ENCODE peak calls at places on chromosomes 5 and 9, in four cellular contexts. S, M, D and Z are unnamed samples.

GRCh38 chr9:92266486-92266885 is 27.0 kb downstream of the IARS1 start:
- DNase-seq in M (no peak), D (no peak), S (no peak), Z (no peak)

GRCh38 chr5:172739385-172739784 is 31.6 kb downstream of the DUSP1 start:
- DNase-seq in S (no peak), D (no peak), M (no peak), Z (no peak)

GRCh38 chr5:10932426-10932825 is 171.4 kb upstream of the DAP start:
- DNase-seq in D (no peak), S (no peak), M (no peak), Z (peak)

GRCh38 chr5:1056611-1057484 is 48.2 kb downstream of the NKD2 start:
- DNase-seq in S (no peak), D (no peak), M (no peak), Z (no peak)

GRCh38 chr9:112793213-112793810 is 42.8 kb downstream of the SNX30 start:
- DNase-seq in S (peak), D (peak), M (peak), Z (peak)

GRCh38 chr9:95552241-95552640 is 35.5 kb upstream of the PTCH1 start:
- DNase-seq in S (no peak), M (no peak), D (no peak), Z (peak)

GRCh38 chr5:41925555-41925946 is 470 bp downstream of the FBXO4 start:
- DNase-seq in D (no peak), M (peak), S (peak), Z (no peak)

GRCh38 chr9:84573098-84573497 is 96.4 kb upstream of the NTRK2 start:
- DNase-seq in S (no peak), D (no peak), M (no peak), Z (peak)

GRCh38 chr5:169251685-169252084 is 49.3 kb downstream of the SLIT3 start:
- DNase-seq in D (no peak), S (no peak), M (no peak), Z (no peak)

GRCh38 chr9:129320575-129321311 is 142.7 kb upstream of the IER5L start:
- DNase-seq in D (peak), M (peak), S (peak), Z (peak)

GRCh38 chr9:112028242-112029221 is 131.9 kb downstream of the UGCG start:
- DNase-seq in S (no peak), M (no peak), D (peak), Z (no peak)

DNA sequence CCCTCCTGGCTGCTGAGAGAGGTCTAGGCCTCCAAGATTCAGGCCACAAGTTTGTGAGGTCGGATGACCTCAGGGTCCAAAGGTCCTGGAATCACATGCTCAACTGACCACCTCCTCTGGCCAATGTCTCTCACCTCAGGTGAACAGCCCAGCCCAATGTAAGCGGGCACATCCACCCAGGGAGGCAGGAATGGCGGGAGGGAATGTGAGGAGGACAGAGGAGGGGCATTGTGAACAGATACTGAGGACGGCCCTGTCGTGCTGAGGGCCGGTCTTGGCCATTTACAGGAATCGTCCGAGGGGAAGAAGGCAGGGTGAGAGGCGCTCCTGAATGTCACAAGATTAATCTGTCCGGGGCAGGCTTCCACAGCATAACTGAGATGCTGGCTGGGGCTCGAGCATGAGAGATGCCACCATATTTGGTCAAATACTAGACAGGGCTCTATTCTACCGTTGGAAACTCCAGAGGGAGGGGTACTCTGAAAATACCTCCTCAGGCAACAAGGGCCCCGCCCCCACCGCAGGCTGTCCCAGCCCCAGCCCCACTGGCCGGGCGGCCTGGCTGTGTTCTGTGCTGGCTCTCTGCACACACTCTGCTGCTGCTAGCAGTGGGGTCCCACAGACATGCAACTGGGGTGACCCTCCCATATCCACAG is 1.5 kb upstream of the IL17B start:
- DNase-seq in M (peak), D (no peak), S (no peak), Z (no peak)
- H3K27ac ChIP-seq in M (peak), D (no peak), S (no peak), Z (no peak)

GRCh38 chr5:134582941-134583340 is 49.7 kb downstream of the SAR1B start:
- DNase-seq in S (no peak), M (no peak), D (no peak), Z (no peak)
- TF ChIP-seq POLR2AphosphoS5 in S (no peak), M (no peak), D (no peak), Z (no peak)

DNA sequence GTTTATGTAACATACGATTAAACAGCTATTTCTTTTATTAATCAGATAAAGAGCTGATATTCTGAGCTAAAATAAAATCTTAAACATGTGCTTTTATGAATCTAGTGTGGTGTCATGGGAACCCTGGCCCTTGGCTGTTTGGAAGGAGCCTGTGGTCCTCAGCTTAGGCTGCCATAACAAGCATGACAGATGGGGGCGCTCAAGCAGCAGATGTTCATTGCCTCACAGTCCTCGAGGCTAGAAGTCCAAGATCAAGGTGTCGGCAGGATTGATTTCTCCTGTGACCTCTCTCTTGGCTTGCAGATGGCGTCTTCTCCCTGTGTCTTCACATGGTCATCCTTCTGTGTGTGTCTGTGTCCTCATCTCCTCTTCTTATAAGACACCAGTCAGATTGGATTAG is 448.2 kb downstream of the GADD45G start:
- DNase-seq in D (no peak), M (no peak), S (peak), Z (peak)
- TF ChIP-seq JUNB in D (no peak), M (no peak), S (no peak), Z (no peak)

DNA sequence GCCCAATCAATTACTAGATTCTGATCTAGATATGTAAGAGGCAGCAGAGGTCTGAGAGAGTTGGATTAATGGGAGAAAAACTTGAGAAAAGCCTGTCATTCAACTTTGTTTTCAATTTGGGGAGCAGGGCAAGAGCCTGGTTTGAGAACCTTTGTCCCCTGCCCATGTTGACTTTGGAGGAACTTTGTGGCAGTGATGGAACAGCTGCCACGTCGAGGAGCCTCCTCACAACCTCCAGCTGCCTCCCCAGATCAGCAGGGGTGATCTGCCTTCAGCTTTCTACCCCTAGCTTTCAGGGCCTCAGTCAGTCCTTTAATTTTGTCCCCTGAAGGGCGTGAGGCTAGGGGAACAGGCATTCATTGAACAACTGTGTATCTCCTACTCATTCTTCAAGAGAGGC is 8.7 kb downstream of the SKP2 start:
- DNase-seq in M (no peak), D (no peak), S (no peak), Z (no peak)
- H3K27ac ChIP-seq in M (peak), D (no peak), S (no peak), Z (no peak)

GRCh38 chr5:170633235-170634041 is 129.6 kb downstream of the KCNIP1 start:
- DNase-seq in D (peak), M (peak), S (peak), Z (peak)
- TF ChIP-seq POLR2AphosphoS5 in D (no peak), M (no peak), S (no peak), Z (peak)

GRCh38 chr5:143139585-143139984 is 263.9 kb downstream of the NR3C1 start:
- DNase-seq in S (no peak), M (no peak), D (no peak), Z (no peak)
- TF ChIP-seq JUNB in S (no peak), M (no peak), D (no peak), Z (no peak)

GRCh38 chr5:15026506-15026905 is 154.9 kb upstream of the ANKH start:
- DNase-seq in M (no peak), D (no peak), S (no peak), Z (no peak)
- H3K27ac ChIP-seq in M (no peak), D (no peak), S (no peak), Z (no peak)

DNA sequence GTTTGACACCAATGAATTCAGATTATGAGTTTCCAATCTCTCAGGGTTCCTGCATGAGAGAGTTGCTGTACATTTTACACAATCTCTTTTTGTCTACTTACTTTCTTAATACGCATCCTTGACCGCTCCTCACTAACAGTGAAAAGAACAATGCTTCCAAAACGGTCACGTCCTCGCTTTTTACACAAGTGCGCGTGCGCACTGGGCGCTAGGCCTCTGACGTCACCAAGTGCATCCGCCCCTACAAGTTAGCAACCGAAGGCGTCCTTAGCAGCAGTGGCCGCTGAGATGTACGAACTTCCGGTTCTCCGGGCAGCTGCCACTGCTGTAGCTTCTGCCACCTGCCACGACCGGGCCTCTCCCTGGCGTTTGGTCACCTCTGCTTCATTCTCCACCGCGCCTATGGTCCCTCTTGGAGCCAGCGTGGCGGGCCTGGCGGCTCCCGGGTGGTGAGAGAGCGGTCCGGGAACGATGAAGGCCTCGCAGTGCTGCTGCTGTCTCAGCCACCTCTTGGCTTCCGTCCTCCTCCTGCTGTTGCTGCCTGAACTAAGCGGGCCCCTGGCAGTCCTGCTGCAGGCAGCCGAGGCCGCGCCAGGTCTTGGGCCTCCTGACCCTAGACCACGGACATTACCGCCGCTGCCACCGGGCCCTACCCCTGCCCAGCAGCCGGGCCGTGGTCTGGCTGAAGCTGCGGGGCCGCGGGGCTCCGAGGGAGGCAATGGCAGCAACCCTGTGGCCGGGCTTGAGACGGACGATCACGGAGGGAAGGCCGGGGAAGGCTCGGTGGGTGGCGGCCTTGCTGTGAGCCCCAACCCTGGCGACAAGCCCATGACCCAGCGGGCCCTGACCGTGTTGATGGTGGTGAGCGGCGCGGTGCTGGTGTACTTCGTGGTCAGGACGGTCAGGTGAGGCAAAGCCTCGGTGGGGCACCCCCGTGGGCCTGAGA is at the start of gene FAM174A:
- DNase-seq in S (peak), D (peak), M (peak), Z (peak)
- TF ChIP-seq POLR2AphosphoS5 in S (no peak), D (peak), M (peak), Z (peak)

GRCh38 chr9:132160802-132161742 is 786 bp upstream of the NTNG2 start:
- DNase-seq in M (no peak), S (no peak), D (no peak), Z (peak)
- TF ChIP-seq JUNB in M (no peak), S (no peak), D (no peak), Z (no peak)

GRCh38 chr9:109973336-109973735 is 193.3 kb downstream of the PALM2AKAP2 start:
- DNase-seq in M (no peak), S (no peak), D (no peak), Z (no peak)

GRCh38 chr9:109975574-109976327 is 195.8 kb downstream of the PALM2AKAP2 start:
- DNase-seq in D (no peak), S (no peak), M (no peak), Z (no peak)

GRCh38 chr9:109976328-109976702 is 196.3 kb downstream of the PALM2AKAP2 start:
- DNase-seq in S (no peak), M (no peak), D (no peak), Z (no peak)

GRCh38 chr9:109974143-109974917 is 194.3 kb downstream of the PALM2AKAP2 start:
- DNase-seq in D (peak), S (no peak), M (no peak), Z (no peak)

DNA sequence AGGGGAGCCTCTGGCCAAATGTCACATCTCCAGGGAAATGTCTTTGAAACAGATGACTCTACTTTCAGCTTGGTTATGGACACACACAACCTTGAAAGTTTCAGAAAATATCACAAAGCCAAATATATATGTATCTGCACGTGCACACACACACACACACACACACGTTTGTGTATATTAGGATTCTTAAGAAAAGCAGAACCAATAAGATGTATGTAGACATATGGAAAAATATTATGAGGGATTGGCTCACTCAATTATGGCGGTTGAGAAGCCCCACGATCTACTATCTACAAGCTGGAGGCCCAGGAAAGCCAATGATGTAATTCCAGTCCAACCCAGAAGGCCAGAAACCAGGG is 194.9 kb downstream of the PALM2AKAP2 start:
- DNase-seq in S (no peak), M (no peak), D (no peak), Z (no peak)
- H3K27ac ChIP-seq in S (no peak), M (no peak), D (peak), Z (no peak)